ENCODE peak calls at places on chromosomes 2 and 18, in five cellular contexts. K, V, D, G and W are unnamed samples.
A peak's percentile ranks its signal among the peaks of the same experiment; 100 is the strongest.

GRCh38 chr2:157032019-157032418 is 225.5 kb upstream of the GALNT5 start:
- DNase-seq in D (peak; percentile 97), V (peak; percentile 94), G (no peak), K (peak; percentile 96), W (peak; percentile 94)

GRCh38 chr2:236569593-236569973 is at the start of gene ACKR3:
- DNase-seq in G (peak; percentile 47), V (peak; percentile 24), K (peak; percentile 82), D (peak; percentile 90), W (peak; percentile 85)

GRCh38 chr2:203918264-203918663 is 18.3 kb upstream of the ICOS start:
- DNase-seq in G (no peak), K (no peak), V (no peak), D (peak; percentile 3), W (no peak)

GRCh38 chr2:110994250-110994961 is 126.3 kb upstream of the BCL2L11 start:
- DNase-seq in G (no peak), V (no peak), D (no peak), K (no peak), W (peak; percentile 3)

GRCh38 chr2:11104794-11105660 is 50.2 kb upstream of the SLC66A3 start:
- DNase-seq in V (no peak), D (no peak), G (no peak), K (no peak), W (no peak)

GRCh38 chr2:204796581-204796980 is 251.3 kb downstream of the PARD3B start:
- DNase-seq in K (no peak), D (no peak), G (no peak), V (no peak), W (no peak)

GRCh38 chr2:113133696-113134558 is 6.5 kb downstream of the IL1RN start:
- DNase-seq in V (no peak), K (peak; percentile 83), D (peak; percentile 19), G (no peak), W (peak; percentile 54)

GRCh38 chr2:11111811-11112425 is 43.3 kb upstream of the SLC66A3 start:
- DNase-seq in G (no peak), V (no peak), D (peak; percentile 25), K (no peak), W (no peak)

GRCh38 chr2:160517731-160518130 is 24.1 kb upstream of the RBMS1 start:
- DNase-seq in G (no peak), K (no peak), D (no peak), V (no peak), W (no peak)

GRCh38 chr2:160513120-160513519 is 19.5 kb upstream of the RBMS1 start:
- DNase-seq in V (no peak), K (no peak), D (no peak), G (no peak), W (no peak)

GRCh38 chr2:160512484-160512883 is 18.9 kb upstream of the RBMS1 start:
- DNase-seq in D (no peak), G (no peak), K (no peak), V (no peak), W (no peak)

GRCh38 chr2:160515120-160515519 is 21.5 kb upstream of the RBMS1 start:
- DNase-seq in V (no peak), G (no peak), D (no peak), K (no peak), W (no peak)

GRCh38 chr2:160516547-160517365 is 23.1 kb upstream of the RBMS1 start:
- DNase-seq in G (no peak), D (peak; percentile 83), K (peak; percentile 23), V (peak; percentile 38), W (peak; percentile 57)
- H2AFZ ChIP-seq in G (peak overlapping the region; percentile 64), D (no peak overlapping the region), K (peak overlapping the region; percentile 70), V (peak overlapping the region; percentile 8), W (peak overlapping the region; percentile 9)

DNA sequence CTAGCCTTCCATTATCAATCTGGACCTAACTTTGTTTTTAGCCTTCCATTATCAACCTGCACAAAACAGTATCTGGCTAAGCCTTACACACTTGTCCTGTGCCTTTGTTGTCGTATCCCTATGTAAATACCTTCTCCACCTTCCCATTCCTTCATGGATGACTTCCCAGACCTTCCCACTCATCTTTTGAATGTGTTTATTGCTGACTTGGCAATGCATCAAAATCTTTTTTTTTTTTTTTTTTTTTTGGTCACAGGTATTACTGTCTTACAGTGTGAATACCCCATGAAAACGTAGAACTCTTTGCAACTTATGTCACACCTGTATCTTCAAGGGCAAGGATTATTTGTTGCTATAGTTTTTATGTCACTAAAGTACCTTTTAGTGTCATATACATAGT is 25.7 kb downstream of the RPE start:
- DNase-seq in G (no peak), D (no peak), V (no peak), K (no peak), W (no peak)
- H3K27ac ChIP-seq in G (no peak overlapping the region), D (no peak overlapping the region), V (no peak overlapping the region), K (no peak overlapping the region), W (no peak overlapping the region)

DNA sequence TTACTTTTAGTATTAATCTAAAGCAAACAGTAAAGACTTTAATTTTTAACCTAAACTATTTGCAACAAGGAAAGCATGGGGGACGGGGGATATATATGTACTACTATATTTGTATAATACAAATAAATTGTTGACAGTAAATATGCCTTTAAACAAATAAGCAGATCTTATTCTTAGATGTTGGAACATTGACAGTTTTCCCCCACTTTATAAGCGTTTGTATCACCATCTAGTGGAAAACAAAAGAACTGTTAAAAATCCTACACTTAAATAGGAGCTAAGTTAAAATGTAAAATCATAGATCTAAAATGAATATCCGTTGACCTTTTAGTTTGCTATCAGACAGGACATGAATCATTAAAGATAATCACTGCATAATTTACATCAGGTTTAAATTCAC is 50.0 kb downstream of the RBBP8 start:
- DNase-seq in K (peak; percentile 67), D (peak; percentile 47), V (peak; percentile 64), G (no peak), W (peak; percentile 79)
- H3K36me3 ChIP-seq in K (peaks cover 21% of the 10 kb centered on the region), D (no peaks in the 10 kb centered on the region), V (peaks cover 2% of the 10 kb centered on the region), G (peaks cover 92% of the 10 kb centered on the region), W (peaks cover 5% of the 10 kb centered on the region)

GRCh38 chr18:57461652-57462269 is 26.6 kb downstream of the ONECUT2 start:
- DNase-seq in K (no peak), V (no peak), D (no peak), G (no peak), W (no peak)

GRCh38 chr18:57469884-57470283 is 34.7 kb downstream of the ONECUT2 start:
- DNase-seq in V (no peak), G (no peak), K (peak; percentile 5), D (no peak), W (no peak)

GRCh38 chr18:57466307-57466706 is 31.1 kb downstream of the ONECUT2 start:
- DNase-seq in D (no peak), G (no peak), V (no peak), K (peak; percentile 51), W (peak; percentile 20)

DNA sequence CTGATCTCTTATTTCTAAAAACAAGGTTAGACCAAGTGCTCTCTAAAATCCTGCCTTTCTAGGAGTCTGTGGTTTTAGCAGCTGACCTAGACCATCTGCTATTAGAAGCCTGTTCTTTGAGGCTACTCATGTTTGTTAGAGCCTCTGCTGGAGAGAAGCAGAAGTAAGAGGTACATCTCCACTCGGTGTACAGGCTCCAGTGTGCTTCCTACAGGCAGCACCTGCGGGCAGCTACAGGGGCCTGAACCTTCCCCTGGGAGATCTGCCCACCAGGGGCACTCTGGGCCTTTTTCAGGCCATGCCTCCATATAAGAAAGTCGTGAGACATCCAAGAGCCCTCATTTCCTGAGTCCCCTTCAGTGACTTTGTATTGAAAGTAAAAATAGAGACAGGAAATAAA is 31.6 kb downstream of the ONECUT2 start:
- DNase-seq in D (no peak), G (no peak), K (no peak), V (no peak), W (no peak)
- H2AFZ ChIP-seq in D (no peak overlapping the region), G (no peak overlapping the region), K (no peak overlapping the region), V (no peak overlapping the region), W (no peak overlapping the region)